ENCODE peak calls at places on chromosome 6, in six cellular contexts. One of them, this sample, is unnamed.

GRCh38 chr6:116888732-116889360 is 11.8 kb downstream of the RFX6 start:
- DNase-seq in iPS-NIHi11: no peak
- DNase-seq in fibroblast of lung: no peak
- DNase-seq in fibroblast of mammary gland: no peak
- DNase-seq in adrenal gland: no peak
- DNase-seq in retina: no peak
- DNase-seq in this sample: no peak

GRCh38 chr6:30591008-30591407 is 19.8 kb downstream of the ABCF1 start:
- DNase-seq in adrenal gland: no peak
- DNase-seq in retina: no peak
- DNase-seq in fibroblast of mammary gland: peak
- DNase-seq in fibroblast of lung: peak
- DNase-seq in iPS-NIHi11: peak
- DNase-seq in this sample: no peak

GRCh38 chr6:56381852-56382251 is 134.5 kb upstream of the COL21A1 start:
- DNase-seq in adrenal gland: no peak
- DNase-seq in retina: peak
- DNase-seq in iPS-NIHi11: no peak
- DNase-seq in fibroblast of lung: peak
- DNase-seq in fibroblast of mammary gland: peak
- DNase-seq in this sample: no peak

GRCh38 chr6:2791124-2792050 is 26.2 kb downstream of the WRNIP1 start:
- DNase-seq in retina: peak
- DNase-seq in iPS-NIHi11: peak
- DNase-seq in adrenal gland: peak
- DNase-seq in fibroblast of lung: peak
- DNase-seq in fibroblast of mammary gland: peak
- DNase-seq in this sample: peak

GRCh38 chr6:39072830-39073229 is 24.2 kb downstream of the GLP1R start:
- DNase-seq in retina: no peak
- DNase-seq in adrenal gland: no peak
- DNase-seq in fibroblast of mammary gland: no peak
- DNase-seq in fibroblast of lung: no peak
- DNase-seq in iPS-NIHi11: no peak
- DNase-seq in this sample: no peak

GRCh38 chr6:154386848-154387717 is 30.5 kb upstream of the IPCEF1 start:
- DNase-seq in iPS-NIHi11: no peak
- DNase-seq in fibroblast of mammary gland: peak
- DNase-seq in retina: no peak
- DNase-seq in adrenal gland: no peak
- DNase-seq in fibroblast of lung: peak
- DNase-seq in this sample: no peak

GRCh38 chr6:160882019-160882418 is 109.5 kb upstream of the MAP3K4 start:
- DNase-seq in fibroblast of mammary gland: no peak
- DNase-seq in adrenal gland: no peak
- DNase-seq in retina: no peak
- DNase-seq in fibroblast of lung: no peak
- DNase-seq in iPS-NIHi11: no peak
- DNase-seq in this sample: no peak

GRCh38 chr6:52872031-52872430 is 31.4 kb upstream of the GSTA5 start:
- DNase-seq in adrenal gland: no peak
- DNase-seq in fibroblast of lung: no peak
- DNase-seq in iPS-NIHi11: no peak
- DNase-seq in fibroblast of mammary gland: no peak
- DNase-seq in retina: no peak
- DNase-seq in this sample: no peak

GRCh38 chr6:31617010-31617409 is 2.0 kb downstream of the AIF1 start:
- DNase-seq in retina: no peak
- DNase-seq in fibroblast of mammary gland: no peak
- DNase-seq in adrenal gland: no peak
- DNase-seq in fibroblast of lung: no peak
- DNase-seq in iPS-NIHi11: no peak
- DNase-seq in this sample: no peak

GRCh38 chr6:35948725-35949124 is 27.8 kb upstream of the SRPK1 start:
- DNase-seq in fibroblast of mammary gland: peak
- DNase-seq in adrenal gland: no peak
- DNase-seq in iPS-NIHi11: peak
- DNase-seq in retina: no peak
- DNase-seq in fibroblast of lung: no peak
- DNase-seq in this sample: peak

GRCh38 chr6:323730-324088 is 31.4 kb downstream of the DUSP22 start:
- DNase-seq in fibroblast of lung: no peak
- DNase-seq in adrenal gland: no peak
- DNase-seq in retina: no peak
- DNase-seq in iPS-NIHi11: no peak
- DNase-seq in fibroblast of mammary gland: no peak
- DNase-seq in this sample: no peak

GRCh38 chr6:74966712-74967111 is 239.1 kb downstream of the COL12A1 start:
- DNase-seq in adrenal gland: no peak
- DNase-seq in iPS-NIHi11: no peak
- DNase-seq in fibroblast of lung: no peak
- DNase-seq in fibroblast of mammary gland: no peak
- DNase-seq in retina: no peak
- DNase-seq in this sample: no peak

GRCh38 chr6:4581468-4582420 is 194.5 kb upstream of the CDYL start:
- DNase-seq in iPS-NIHi11: no peak
- DNase-seq in retina: no peak
- DNase-seq in adrenal gland: peak
- DNase-seq in fibroblast of mammary gland: peak
- DNase-seq in fibroblast of lung: peak
- DNase-seq in this sample: peak

GRCh38 chr6:31532644-31533454 is 4.1 kb downstream of the MCCD1 start:
- DNase-seq in fibroblast of mammary gland: no peak
- DNase-seq in adrenal gland: peak
- DNase-seq in retina: no peak
- DNase-seq in fibroblast of lung: no peak
- DNase-seq in iPS-NIHi11: no peak
- DNase-seq in this sample: no peak

GRCh38 chr6:19876672-19877071 is 39.5 kb downstream of the ID4 start:
- DNase-seq in retina: no peak
- DNase-seq in fibroblast of lung: no peak
- DNase-seq in adrenal gland: no peak
- DNase-seq in iPS-NIHi11: no peak
- DNase-seq in fibroblast of mammary gland: no peak
- DNase-seq in this sample: no peak

GRCh38 chr6:84392292-84392691 is 164.8 kb upstream of the CEP162 start:
- DNase-seq in retina: no peak
- DNase-seq in iPS-NIHi11: no peak
- DNase-seq in fibroblast of mammary gland: peak
- DNase-seq in fibroblast of lung: no peak
- DNase-seq in adrenal gland: no peak
- DNase-seq in this sample: no peak

GRCh38 chr6:157034433-157035230 is 257.5 kb downstream of the ARID1B start:
- DNase-seq in iPS-NIHi11: no peak
- DNase-seq in fibroblast of lung: peak
- DNase-seq in fibroblast of mammary gland: peak
- DNase-seq in adrenal gland: no peak
- DNase-seq in retina: no peak
- DNase-seq in this sample: peak

GRCh38 chr6:170174771-170175643 is 115.9 kb downstream of the DLL1 start:
- DNase-seq in retina: no peak
- DNase-seq in iPS-NIHi11: peak
- DNase-seq in fibroblast of lung: no peak
- DNase-seq in adrenal gland: peak
- DNase-seq in fibroblast of mammary gland: no peak
- DNase-seq in this sample: no peak

GRCh38 chr6:37222125-37222967 is 35.2 kb upstream of the TBC1D22B start:
- DNase-seq in fibroblast of mammary gland: peak
- DNase-seq in retina: peak
- DNase-seq in iPS-NIHi11: peak
- DNase-seq in adrenal gland: peak
- DNase-seq in fibroblast of lung: peak
- DNase-seq in this sample: peak

GRCh38 chr6:15017251-15017650 is 228.6 kb upstream of the JARID2 start:
- DNase-seq in adrenal gland: no peak
- DNase-seq in iPS-NIHi11: peak
- DNase-seq in fibroblast of lung: peak
- DNase-seq in retina: no peak
- DNase-seq in fibroblast of mammary gland: no peak
- DNase-seq in this sample: peak

GRCh38 chr6:11648436-11648775 is 110.9 kb downstream of the TMEM170B start:
- DNase-seq in fibroblast of mammary gland: no peak
- DNase-seq in fibroblast of lung: no peak
- DNase-seq in retina: no peak
- DNase-seq in iPS-NIHi11: no peak
- DNase-seq in adrenal gland: no peak
- DNase-seq in this sample: no peak

GRCh38 chr6:116370717-116371383 is at the start of gene DSE:
- DNase-seq in iPS-NIHi11: peak
- DNase-seq in fibroblast of lung: peak
- DNase-seq in adrenal gland: peak
- DNase-seq in retina: no peak
- DNase-seq in fibroblast of mammary gland: peak
- DNase-seq in this sample: peak

GRCh38 chr6:113488812-113489685 is 368.1 kb upstream of the MARCKS start:
- DNase-seq in fibroblast of mammary gland: no peak
- DNase-seq in fibroblast of lung: no peak
- DNase-seq in adrenal gland: no peak
- DNase-seq in retina: no peak
- DNase-seq in iPS-NIHi11: peak
- DNase-seq in this sample: peak

GRCh38 chr6:3634417-3634816 is 117.1 kb downstream of the PXDC1 start:
- DNase-seq in adrenal gland: no peak
- DNase-seq in retina: no peak
- DNase-seq in iPS-NIHi11: no peak
- DNase-seq in fibroblast of mammary gland: no peak
- DNase-seq in fibroblast of lung: no peak
- DNase-seq in this sample: no peak

GRCh38 chr6:159788757-159789376 is 535 bp downstream of the TCP1 start:
- DNase-seq in fibroblast of mammary gland: peak
- DNase-seq in adrenal gland: peak
- DNase-seq in iPS-NIHi11: peak
- DNase-seq in retina: no peak
- DNase-seq in fibroblast of lung: peak
- DNase-seq in this sample: peak

GRCh38 chr6:104789770-104790190 is 69.9 kb downstream of the HACE1 start:
- DNase-seq in iPS-NIHi11: peak
- DNase-seq in fibroblast of lung: peak
- DNase-seq in fibroblast of mammary gland: peak
- DNase-seq in retina: peak
- DNase-seq in adrenal gland: no peak
- DNase-seq in this sample: peak

GRCh38 chr6:118931436-118931835 is 3.5 kb downstream of the MCM9 start:
- DNase-seq in fibroblast of lung: peak
- DNase-seq in fibroblast of mammary gland: no peak
- DNase-seq in retina: no peak
- DNase-seq in iPS-NIHi11: no peak
- DNase-seq in adrenal gland: no peak
- DNase-seq in this sample: no peak

GRCh38 chr6:139701003-139701402 is 326.6 kb upstream of the CITED2 start:
- DNase-seq in retina: no peak
- DNase-seq in fibroblast of mammary gland: no peak
- DNase-seq in adrenal gland: no peak
- DNase-seq in iPS-NIHi11: no peak
- DNase-seq in fibroblast of lung: no peak
- DNase-seq in this sample: no peak

GRCh38 chr6:69337301-69337700 is 459.5 kb downstream of the LMBRD1 start:
- DNase-seq in fibroblast of mammary gland: no peak
- DNase-seq in fibroblast of lung: no peak
- DNase-seq in iPS-NIHi11: no peak
- DNase-seq in adrenal gland: no peak
- DNase-seq in retina: no peak
- DNase-seq in this sample: no peak

GRCh38 chr6:92122746-92123145 is 1296.6 kb downstream of the EPHA7 start:
- DNase-seq in iPS-NIHi11: peak
- DNase-seq in retina: no peak
- DNase-seq in adrenal gland: no peak
- DNase-seq in fibroblast of lung: no peak
- DNase-seq in fibroblast of mammary gland: no peak
- DNase-seq in this sample: peak

GRCh38 chr6:41040101-41040910 is 1.3 kb upstream of the UNC5CL start:
- DNase-seq in fibroblast of mammary gland: peak
- DNase-seq in fibroblast of lung: peak
- DNase-seq in retina: no peak
- DNase-seq in adrenal gland: peak
- DNase-seq in iPS-NIHi11: no peak
- DNase-seq in this sample: peak

GRCh38 chr6:137926207-137926731 is 59.2 kb downstream of the TNFAIP3 start:
- DNase-seq in retina: no peak
- DNase-seq in iPS-NIHi11: peak
- DNase-seq in fibroblast of mammary gland: peak
- DNase-seq in adrenal gland: no peak
- DNase-seq in fibroblast of lung: peak
- DNase-seq in this sample: peak

GRCh38 chr6:169274761-169275160 is 21.1 kb upstream of the THBS2 start:
- DNase-seq in fibroblast of lung: peak
- DNase-seq in retina: no peak
- DNase-seq in fibroblast of mammary gland: peak
- DNase-seq in adrenal gland: peak
- DNase-seq in iPS-NIHi11: no peak
- DNase-seq in this sample: no peak

GRCh38 chr6:135880066-135880972 is 28.8 kb downstream of the PDE7B start:
- DNase-seq in fibroblast of lung: peak
- DNase-seq in iPS-NIHi11: no peak
- DNase-seq in retina: no peak
- DNase-seq in adrenal gland: no peak
- DNase-seq in fibroblast of mammary gland: peak
- DNase-seq in this sample: no peak

This sample was measured in mesendoderm.